ENCODE peak calls at places on chromosome 5, in eight cellular contexts. S is endothelial cell, P is astrocyte of the spinal cord, H is fibroblast of villous mesenchyme, V is WTC11, A is omental fat pad, M is GM10248, W is MM.1S. G is an unnamed sample.

GRCh38 chr5:137218896-137219295 is 280.2 kb downstream of the SPOCK1 start:
- DNase-seq in H (no peak), V (no peak), A (no peak), P (peak), W (no peak), S (no peak), M (no peak), G (no peak)

GRCh38 chr5:58318468-58318867 is 141.4 kb downstream of the PLK2 start:
- DNase-seq in M (no peak), W (no peak), H (peak), P (peak), S (no peak), V (no peak), A (no peak), G (no peak)

GRCh38 chr5:159135896-159136531 is 36.3 kb upstream of the EBF1 start:
- DNase-seq in W (no peak), A (no peak), H (peak), P (peak), M (no peak), S (no peak), V (no peak), G (no peak)

GRCh38 chr5:175542232-175542965 is 64.0 kb downstream of the SFXN1 start:
- DNase-seq in A (no peak), W (no peak), H (no peak), M (no peak), P (no peak), S (no peak), V (no peak), G (no peak)

GRCh38 chr5:137696481-137696880 is 39.4 kb downstream of the KLHL3 start:
- DNase-seq in H (no peak), S (no peak), W (no peak), V (no peak), P (peak), A (no peak), M (no peak), G (no peak)

GRCh38 chr5:139985733-139986132 is 57.4 kb downstream of the NRG2 start:
- DNase-seq in A (no peak), S (no peak), W (no peak), V (no peak), P (peak), M (no peak), H (peak), G (no peak)

GRCh38 chr5:155728146-155728856 is 598.7 kb upstream of the SGCD start:
- DNase-seq in W (no peak), H (peak), M (no peak), S (peak), A (no peak), V (peak), P (peak), G (peak)

GRCh38 chr5:9207820-9208418 is 338.0 kb downstream of the SEMA5A start:
- DNase-seq in A (no peak), V (no peak), W (peak), P (peak), M (peak), S (no peak), H (peak), G (no peak)

GRCh38 chr5:122420126-122420525 is 108.1 kb downstream of the SNCAIP start:
- DNase-seq in V (no peak), W (no peak), S (no peak), M (no peak), H (peak), A (no peak), P (no peak), G (no peak)

GRCh38 chr5:90548069-90548593 is 10.5 kb upstream of the ADGRV1 start:
- DNase-seq in S (no peak), M (no peak), A (no peak), V (no peak), P (no peak), W (no peak), H (no peak), G (no peak)

GRCh38 chr5:123856736-123857135 is 344.8 kb downstream of the CSNK1G3 start:
- DNase-seq in S (no peak), V (no peak), A (no peak), H (no peak), P (no peak), M (no peak), W (no peak), G (no peak)

GRCh38 chr5:113505181-113505580 is 8.3 kb upstream of the YTHDC2 start:
- DNase-seq in P (no peak), V (no peak), S (no peak), M (no peak), H (peak), W (no peak), A (no peak), G (no peak)

GRCh38 chr5:178460598-178461425 is 129.4 kb downstream of the COL23A1 start:
- DNase-seq in V (peak), S (peak), A (peak), M (peak), H (peak), P (peak), W (peak), G (peak)

GRCh38 chr5:64838376-64838775 is 69.6 kb downstream of the CWC27 start:
- DNase-seq in W (no peak), S (no peak), H (peak), P (peak), M (no peak), V (no peak), A (no peak), G (no peak)

GRCh38 chr5:83277154-83277553 is 194.4 kb upstream of the VCAN start:
- DNase-seq in A (no peak), M (no peak), W (no peak), S (no peak), V (no peak), H (no peak), P (no peak), G (no peak)

GRCh38 chr5:127840809-127841208 is 137.6 kb downstream of the CCDC192 start:
- DNase-seq in A (no peak), M (no peak), V (no peak), W (no peak), P (no peak), S (no peak), H (no peak), G (no peak)

GRCh38 chr5:21391506-21391905 is 1403.5 kb upstream of the CDH18 start:
- DNase-seq in A (no peak), P (peak), V (no peak), M (no peak), H (peak), W (peak), S (no peak), G (no peak)

GRCh38 chr5:109691248-109691574 is 1.5 kb downstream of the MAN2A1 start:
- DNase-seq in S (no peak), A (no peak), M (no peak), P (no peak), H (no peak), W (no peak), V (no peak), G (no peak)

GRCh38 chr5:158951951-158952545 is 147.7 kb downstream of the EBF1 start:
- DNase-seq in P (no peak), V (no peak), M (no peak), A (no peak), H (no peak), W (no peak), S (no peak), G (no peak)

GRCh38 chr5:130471-131175 is 38.7 kb downstream of the PLEKHG4B start:
- DNase-seq in V (no peak), P (peak), W (no peak), M (no peak), S (no peak), A (no peak), H (no peak), G (no peak)

GRCh38 chr5:134145779-134146581 is 30.8 kb downstream of the SKP1 start:
- DNase-seq in M (peak), A (peak), V (peak), S (peak), P (peak), W (peak), H (peak), G (peak)
- TF ChIP-seq CTCF in M (peak), A (peak), V (peak), S (peak), P (peak), W (peak), H (peak), G (peak)

DNA sequence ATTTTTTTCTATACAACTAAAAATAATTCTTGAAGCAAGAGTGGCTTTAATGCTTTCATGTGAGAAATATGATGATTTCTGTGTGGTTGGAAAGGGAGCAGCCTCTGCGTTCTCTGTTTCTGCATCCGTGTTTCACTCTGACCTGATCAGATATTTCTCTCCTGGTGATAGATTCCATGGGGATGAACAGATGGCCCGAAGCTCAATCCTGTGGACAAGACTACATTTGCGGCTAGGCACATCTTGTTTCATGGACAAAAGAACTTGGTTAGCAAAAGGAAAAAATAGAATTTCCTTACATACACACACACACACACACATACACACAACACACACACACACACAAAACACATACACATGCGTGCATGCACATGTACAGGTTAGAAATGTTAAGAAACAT is 218.2 kb upstream of the ADAMTS16 start:
- DNase-seq in M (no peak), W (no peak), V (no peak), S (no peak), P (no peak), A (no peak), H (no peak), G (no peak)
- TF ChIP-seq CTCF in M (no peak), W (no peak), V (no peak), S (no peak), P (no peak), A (no peak), H (no peak), G (no peak)

DNA sequence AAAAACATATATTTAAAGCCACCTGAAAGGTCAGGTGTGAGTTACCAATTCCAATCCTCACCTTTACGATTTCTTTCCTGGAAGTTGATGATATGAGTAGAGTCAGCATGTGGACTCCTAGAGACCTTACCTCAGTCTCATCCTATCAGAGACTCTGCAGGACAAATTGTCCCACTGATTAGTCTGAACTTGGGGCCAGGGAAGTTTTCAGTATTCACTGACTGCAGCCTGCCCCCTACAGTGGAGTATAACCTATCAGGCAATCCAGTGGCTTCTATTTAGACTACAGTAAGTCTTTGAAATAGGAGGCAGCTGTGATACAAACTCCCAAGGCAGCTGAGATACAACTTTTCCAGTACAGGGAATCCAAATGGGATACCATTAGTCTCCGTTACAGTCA is 449.4 kb upstream of the CDH10 start:
- DNase-seq in P (no peak), M (no peak), A (no peak), H (no peak), S (no peak), W (no peak), V (no peak), G (no peak)
- TF ChIP-seq CTCF in P (no peak), M (no peak), A (no peak), H (no peak), S (no peak), W (no peak), V (no peak), G (no peak)

DNA sequence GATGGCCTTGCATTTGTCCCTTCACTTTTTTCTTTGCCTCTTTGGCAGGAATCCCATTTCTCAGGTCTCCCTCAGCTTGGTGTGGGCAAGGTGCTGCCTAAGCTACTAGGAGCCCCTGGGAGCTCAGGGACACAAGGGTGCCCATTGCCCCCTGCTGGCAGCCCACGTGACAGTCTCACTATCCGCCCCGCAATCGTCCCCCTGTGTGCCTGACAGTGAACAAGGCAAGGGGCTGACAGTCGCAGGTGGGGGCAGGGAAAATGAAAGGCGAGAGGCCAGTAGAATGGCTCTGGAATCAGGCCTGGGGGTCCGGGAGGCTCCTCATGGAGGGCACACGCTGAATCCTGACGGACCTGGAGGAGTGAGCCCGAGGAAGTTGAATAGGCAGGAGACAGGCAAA is 2.0 kb upstream of the PCDH12 start:
- DNase-seq in W (peak), M (peak), H (no peak), V (peak), S (peak), A (no peak), P (no peak), G (peak)
- TF ChIP-seq CTCF in W (peak), M (no peak), H (peak), V (no peak), S (no peak), A (no peak), P (peak), G (no peak)

GRCh38 chr5:61347088-61347487 is 15.0 kb downstream of the ZSWIM6 start:
- DNase-seq in S (no peak), M (no peak), W (no peak), H (peak), V (no peak), A (no peak), P (no peak), G (no peak)
- TF ChIP-seq CTCF in S (no peak), M (no peak), W (no peak), H (no peak), V (no peak), A (no peak), P (peak), G (no peak)

DNA sequence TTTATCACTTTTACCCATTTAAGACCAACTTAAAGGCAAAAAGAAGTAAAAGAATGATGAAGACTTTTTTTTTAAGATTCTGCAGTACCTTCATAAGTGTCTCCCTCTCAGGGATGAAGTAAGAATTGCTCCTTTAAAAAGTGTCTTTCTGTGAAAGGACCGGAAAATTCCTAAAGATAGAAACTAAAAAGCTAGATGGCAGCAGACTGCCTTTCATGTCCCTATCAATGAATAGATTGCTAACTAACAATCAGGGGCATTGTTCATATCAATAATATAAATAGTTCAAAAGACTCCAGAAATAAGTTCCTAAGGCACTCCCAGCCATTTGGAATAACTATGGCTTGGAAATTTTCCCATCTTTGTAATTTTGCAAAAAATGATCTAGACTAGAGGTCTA is 558.0 kb downstream of the PDE4D start:
- DNase-seq in V (no peak), H (no peak), S (no peak), W (no peak), P (no peak), M (no peak), A (no peak), G (no peak)
- TF ChIP-seq CTCF in V (no peak), H (peak), S (no peak), W (no peak), P (no peak), M (no peak), A (no peak), G (no peak)

GRCh38 chr5:177006265-177006972 is at the start of gene UIMC1:
- DNase-seq in H (peak), W (peak), S (peak), A (peak), V (peak), M (peak), P (peak), G (peak)

GRCh38 chr5:177010150-177010549 is 3.6 kb upstream of the UIMC1 start:
- DNase-seq in H (no peak), M (no peak), S (no peak), V (no peak), A (no peak), P (no peak), W (no peak), G (no peak)

GRCh38 chr5:177004961-177005360 is 1.6 kb downstream of the UIMC1 start:
- DNase-seq in M (no peak), P (no peak), S (no peak), W (no peak), A (no peak), V (no peak), H (no peak), G (no peak)

GRCh38 chr5:177005619-177006264 is 837 bp downstream of the UIMC1 start:
- DNase-seq in M (peak), P (peak), W (peak), H (peak), V (peak), A (peak), S (peak), G (peak)

DNA sequence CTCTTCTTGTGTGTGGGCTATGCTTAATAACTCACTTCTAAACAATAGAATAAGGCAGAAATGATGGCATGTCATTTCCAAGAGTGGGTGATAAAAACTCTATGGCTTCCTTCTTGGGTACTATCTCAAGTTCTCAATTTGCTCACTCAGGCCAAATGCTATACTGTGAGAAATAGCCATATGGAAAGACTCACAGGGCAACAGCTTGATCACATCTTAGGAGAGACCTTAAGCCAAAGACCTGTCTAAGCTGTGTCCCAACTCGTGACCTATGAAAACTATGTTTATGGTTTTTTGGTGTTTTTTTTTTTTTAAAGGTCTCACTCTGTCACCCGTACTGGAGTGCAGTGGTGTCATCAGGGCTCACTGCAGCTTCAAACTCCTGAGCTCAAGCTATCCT is 2.1 kb upstream of the UIMC1 start:
- DNase-seq in V (no peak), S (no peak), H (peak), A (no peak), P (no peak), M (no peak), W (no peak), G (no peak)
- TF ChIP-seq CTCF in V (no peak), S (no peak), H (no peak), A (no peak), P (no peak), M (no peak), W (no peak), G (no peak)